ENCODE peak calls at places on chromosome 13, in six cellular contexts. One of them, this sample, is unnamed.

GRCh38 chr13:105579821-105580707 is 955.4 kb downstream of the EFNB2 start:
- DNase-seq in testis: no peak
- DNase-seq in NB4: no peak
- DNase-seq in ovary: no peak
- DNase-seq in erythroblast: no peak
- DNase-seq in GM12892: no peak
- DNase-seq in this sample: no peak

GRCh38 chr13:30108913-30109237 is 198.5 kb downstream of the KATNAL1 start:
- DNase-seq in testis: no peak
- DNase-seq in NB4: no peak
- DNase-seq in ovary: no peak
- DNase-seq in erythroblast: no peak
- DNase-seq in GM12892: no peak
- DNase-seq in this sample: no peak

GRCh38 chr13:99265162-99265822 is 7.1 kb upstream of the GPR18 start:
- DNase-seq in testis: no peak
- DNase-seq in NB4: no peak
- DNase-seq in ovary: no peak
- DNase-seq in erythroblast: peak; percentile 30
- DNase-seq in GM12892: no peak
- DNase-seq in this sample: no peak

GRCh38 chr13:41825691-41826090 is 135.2 kb downstream of the VWA8 start:
- DNase-seq in testis: no peak
- DNase-seq in NB4: no peak
- DNase-seq in ovary: no peak
- DNase-seq in erythroblast: no peak
- DNase-seq in GM12892: no peak
- DNase-seq in this sample: peak; percentile 18

GRCh38 chr13:80341771-80342271 is 895 bp upstream of the SPRY2 start:
- DNase-seq in testis: peak; percentile 44
- DNase-seq in NB4: peak; percentile 79
- DNase-seq in ovary: peak; percentile 51
- DNase-seq in erythroblast: peak; percentile 39
- DNase-seq in GM12892: no peak
- DNase-seq in this sample: peak; percentile 43

GRCh38 chr13:28637714-28638355 is 21.1 kb upstream of the POMP start:
- DNase-seq in testis: peak; percentile 22
- DNase-seq in NB4: no peak
- DNase-seq in ovary: no peak
- DNase-seq in erythroblast: peak; percentile 20
- DNase-seq in GM12892: no peak
- DNase-seq in this sample: no peak

GRCh38 chr13:25738342-25738771 is 313.5 kb downstream of the SHISA2 start:
- DNase-seq in testis: no peak
- DNase-seq in NB4: peak; percentile 8
- DNase-seq in ovary: no peak
- DNase-seq in erythroblast: peak; percentile 42
- DNase-seq in GM12892: no peak
- DNase-seq in this sample: no peak

GRCh38 chr13:33016414-33017409 is at the start of gene KL:
- DNase-seq in testis: peak; percentile 16
- DNase-seq in NB4: peak; percentile 11
- DNase-seq in ovary: no peak
- DNase-seq in erythroblast: no peak
- DNase-seq in GM12892: peak; percentile 30
- DNase-seq in this sample: no peak

GRCh38 chr13:107185889-107186288 is 618.0 kb upstream of the ARGLU1 start:
- DNase-seq in testis: no peak
- DNase-seq in NB4: no peak
- DNase-seq in ovary: no peak
- DNase-seq in erythroblast: no peak
- DNase-seq in GM12892: no peak
- DNase-seq in this sample: peak; percentile 84

GRCh38 chr13:110676511-110677204 is 29.3 kb downstream of the CARS2 start:
- DNase-seq in testis: no peak
- DNase-seq in NB4: no peak
- DNase-seq in ovary: no peak
- DNase-seq in erythroblast: no peak
- DNase-seq in GM12892: peak; percentile 54
- DNase-seq in this sample: no peak

GRCh38 chr13:104385409-104385808 is 1319.2 kb upstream of the SLC10A2 start:
- DNase-seq in testis: no peak
- DNase-seq in NB4: no peak
- DNase-seq in ovary: no peak
- DNase-seq in erythroblast: no peak
- DNase-seq in GM12892: no peak
- DNase-seq in this sample: peak; percentile 56

GRCh38 chr13:73417012-73417615 is 358.3 kb downstream of the KLF5 start:
- DNase-seq in testis: peak; percentile 16
- DNase-seq in NB4: peak; percentile 34
- DNase-seq in ovary: no peak
- DNase-seq in erythroblast: peak; percentile 7
- DNase-seq in GM12892: no peak
- DNase-seq in this sample: no peak

GRCh38 chr13:40206241-40207109 is 460.0 kb downstream of the FOXO1 start:
- DNase-seq in testis: no peak
- DNase-seq in NB4: peak; percentile 47
- DNase-seq in ovary: no peak
- DNase-seq in erythroblast: no peak
- DNase-seq in GM12892: peak; percentile 25
- DNase-seq in this sample: peak; percentile 7

GRCh38 chr13:24943136-24943535 is 152.8 kb upstream of the PABPC3 start:
- DNase-seq in testis: no peak
- DNase-seq in NB4: no peak
- DNase-seq in ovary: no peak
- DNase-seq in erythroblast: no peak
- DNase-seq in GM12892: no peak
- DNase-seq in this sample: no peak

GRCh38 chr13:23560571-23561089 is 9.6 kb upstream of the TNFRSF19 start:
- DNase-seq in testis: no peak
- DNase-seq in NB4: no peak
- DNase-seq in ovary: no peak
- DNase-seq in erythroblast: no peak
- DNase-seq in GM12892: no peak
- DNase-seq in this sample: no peak

GRCh38 chr13:64993514-64994164 is 2236.5 kb downstream of the PCDH9 start:
- DNase-seq in testis: no peak
- DNase-seq in NB4: peak; percentile 46
- DNase-seq in ovary: no peak
- DNase-seq in erythroblast: no peak
- DNase-seq in GM12892: no peak
- DNase-seq in this sample: no peak

GRCh38 chr13:64997438-64997837 is 2232.7 kb downstream of the PCDH9 start:
- DNase-seq in testis: no peak
- DNase-seq in NB4: no peak
- DNase-seq in ovary: no peak
- DNase-seq in erythroblast: no peak
- DNase-seq in GM12892: no peak
- DNase-seq in this sample: no peak

DNA sequence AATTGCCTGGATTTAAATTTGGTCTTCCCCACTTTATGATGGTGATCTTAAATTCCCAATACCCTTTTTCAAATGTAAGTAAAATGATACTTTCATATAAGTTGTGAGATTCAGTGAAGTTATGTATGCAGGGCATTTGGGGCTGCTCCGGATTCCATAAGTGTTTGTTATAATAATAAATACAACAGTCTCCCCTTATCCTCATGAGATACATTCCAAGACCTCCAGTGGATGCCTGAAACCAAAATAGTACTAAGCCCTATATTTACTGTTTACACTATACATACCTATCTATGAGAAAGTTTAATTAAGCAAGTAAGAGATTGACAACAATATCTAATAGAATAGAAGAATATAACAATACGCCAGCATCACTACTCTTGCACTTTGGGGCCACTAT is 2237.8 kb downstream of the PCDH9 start:
- DNase-seq in testis: no peak
- DNase-seq in NB4: no peak
- DNase-seq in ovary: no peak
- DNase-seq in erythroblast: no peak
- DNase-seq in GM12892: no peak
- DNase-seq in this sample: peak; percentile 3
- TF ChIP-seq POLR2A in testis: no peak
- TF ChIP-seq POLR2A in NB4: no peak
- TF ChIP-seq POLR2A in ovary: no peak
- TF ChIP-seq POLR2A in erythroblast: no peak
- TF ChIP-seq POLR2A in GM12892: no peak
- TF ChIP-seq POLR2A in this sample: no peak

GRCh38 chr13:31327157-31327556 is 127.4 kb downstream of the B3GLCT start:
- DNase-seq in testis: no peak
- DNase-seq in NB4: no peak
- DNase-seq in ovary: no peak
- DNase-seq in erythroblast: no peak
- DNase-seq in GM12892: no peak
- DNase-seq in this sample: no peak
- TF ChIP-seq POLR2A in testis: no peak
- TF ChIP-seq POLR2A in NB4: no peak
- TF ChIP-seq POLR2A in ovary: no peak
- TF ChIP-seq POLR2A in erythroblast: no peak
- TF ChIP-seq POLR2A in GM12892: no peak
- TF ChIP-seq POLR2A in this sample: no peak

GRCh38 chr13:21142766-21143165 is 33.6 kb downstream of the SKA3 start:
- DNase-seq in testis: no peak
- DNase-seq in NB4: no peak
- DNase-seq in ovary: no peak
- DNase-seq in erythroblast: no peak
- DNase-seq in GM12892: no peak
- DNase-seq in this sample: no peak
- TF ChIP-seq POLR2A in testis: no peak
- TF ChIP-seq POLR2A in NB4: no peak
- TF ChIP-seq POLR2A in ovary: no peak
- TF ChIP-seq POLR2A in erythroblast: no peak
- TF ChIP-seq POLR2A in GM12892: no peak
- TF ChIP-seq POLR2A in this sample: no peak

GRCh38 chr13:52450012-52450792 is at the start of gene VPS36:
- DNase-seq in testis: peak; percentile 97
- DNase-seq in NB4: peak; percentile 97
- DNase-seq in ovary: peak; percentile 96
- DNase-seq in erythroblast: peak; percentile 99
- DNase-seq in GM12892: peak; percentile 73
- DNase-seq in this sample: peak; percentile 92

GRCh38 chr13:52450793-52451116 is 321 bp upstream of the VPS36 start:
- DNase-seq in testis: no peak
- DNase-seq in NB4: no peak
- DNase-seq in ovary: no peak
- DNase-seq in erythroblast: no peak
- DNase-seq in GM12892: no peak
- DNase-seq in this sample: no peak

GRCh38 chr13:52447815-52448552 is 2.5 kb downstream of the VPS36 start:
- DNase-seq in testis: no peak
- DNase-seq in NB4: peak; percentile 23
- DNase-seq in ovary: no peak
- DNase-seq in erythroblast: no peak
- DNase-seq in GM12892: no peak
- DNase-seq in this sample: no peak

GRCh38 chr13:52447354-52447753 is 3.1 kb downstream of the VPS36 start:
- DNase-seq in testis: no peak
- DNase-seq in NB4: no peak
- DNase-seq in ovary: no peak
- DNase-seq in erythroblast: no peak
- DNase-seq in GM12892: no peak
- DNase-seq in this sample: peak; percentile 7

DNA sequence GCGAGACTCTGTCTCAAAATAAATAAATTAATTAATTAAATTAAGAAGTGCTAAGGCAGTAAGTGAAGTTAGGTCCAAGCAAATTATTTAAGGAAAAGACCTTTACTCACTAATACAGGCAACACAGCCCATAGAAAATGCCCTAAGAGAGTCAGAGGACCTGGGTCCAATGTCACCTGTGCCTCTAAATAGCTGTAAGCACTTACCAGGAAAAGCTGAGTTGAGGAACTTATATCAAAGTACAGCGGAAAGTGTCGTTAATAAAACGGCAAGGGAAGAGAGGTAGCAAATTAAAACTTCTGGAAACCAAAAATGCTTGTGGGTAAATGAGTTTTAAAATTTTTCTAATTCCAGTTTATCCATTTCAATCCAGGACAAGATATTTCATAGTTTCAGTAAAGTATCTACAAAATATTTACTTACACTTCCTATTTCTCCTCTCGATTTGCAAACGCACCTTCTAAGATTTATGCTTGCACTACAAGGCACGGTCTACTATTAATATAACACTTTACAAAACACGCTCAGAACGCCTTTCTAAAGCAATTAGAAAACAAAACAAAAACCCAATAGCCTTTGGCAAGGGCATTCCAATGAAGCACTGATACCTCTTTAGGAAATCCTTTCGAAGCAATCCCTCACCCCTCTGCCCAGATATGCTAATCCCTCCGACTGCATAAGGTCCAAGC is 967 bp downstream of the VPS36 start:
- DNase-seq in testis: no peak
- DNase-seq in NB4: peak; percentile 23
- DNase-seq in ovary: no peak
- DNase-seq in erythroblast: peak; percentile 52
- DNase-seq in GM12892: no peak
- DNase-seq in this sample: no peak
- TF ChIP-seq POLR2A in testis: no peak
- TF ChIP-seq POLR2A in NB4: no peak
- TF ChIP-seq POLR2A in ovary: no peak
- TF ChIP-seq POLR2A in erythroblast: no peak
- TF ChIP-seq POLR2A in GM12892: no peak
- TF ChIP-seq POLR2A in this sample: no peak